ENCODE peak calls at places on chromosomes 1 and 21, in eight cellular contexts. C is body of pancreas, T is IMR-90, G is heart left ventricle, M is fibroblast of the aortic adventitia, F is fibroblast of villous mesenchyme, Y is tibial nerve, S is Panc1. L is an unnamed sample.

GRCh38 chr1:24119859-24120756 is 8.2 kb upstream of the MYOM3 start:
- DNase-seq in C (peak), T (peak), G (peak), M (peak), F (no peak), Y (peak), S (no peak), L (no peak)

GRCh38 chr1:159964144-159964543 is 10.1 kb upstream of the SLAMF9 start:
- DNase-seq in C (no peak), T (no peak), G (no peak), M (no peak), F (no peak), Y (no peak), S (no peak), L (no peak)

GRCh38 chr1:47694011-47694890 is 256.4 kb downstream of the FOXD2 start:
- DNase-seq in C (no peak), T (no peak), G (peak), M (no peak), F (no peak), Y (no peak), S (no peak), L (no peak)

GRCh38 chr1:161487483-161487827 is 17.8 kb upstream of the FCGR2A start:
- DNase-seq in C (peak), T (peak), G (peak), M (peak), F (peak), Y (peak), S (no peak), L (no peak)

GRCh38 chr1:174519845-174520244 is 72.1 kb downstream of the GPR52 start:
- DNase-seq in C (no peak), T (no peak), G (peak), M (no peak), F (no peak), Y (no peak), S (no peak), L (no peak)

GRCh38 chr1:181392613-181393170 is 90.6 kb upstream of the CACNA1E start:
- DNase-seq in C (no peak), T (no peak), G (no peak), M (no peak), F (no peak), Y (no peak), S (no peak), L (no peak)

GRCh38 chr21:16046625-16047340 is 317.0 kb downstream of the USP25 start:
- DNase-seq in C (no peak), T (peak), G (no peak), M (peak), F (peak), Y (no peak), S (no peak), L (no peak)

GRCh38 chr1:61244114-61244513 is 161.8 kb downstream of the NFIA start:
- DNase-seq in C (no peak), T (peak), G (no peak), M (peak), F (peak), Y (no peak), S (no peak), L (no peak)

GRCh38 chr21:22763442-22763841 is 1765.2 kb downstream of the NCAM2 start:
- DNase-seq in C (no peak), T (no peak), G (no peak), M (no peak), F (no peak), Y (no peak), S (no peak), L (no peak)

GRCh38 chr1:112265946-112266345 is 130.1 kb upstream of the CTTNBP2NL start:
- DNase-seq in C (no peak), T (no peak), G (no peak), M (peak), F (peak), Y (no peak), S (no peak), L (no peak)

GRCh38 chr1:25118554-25118953 is 113.7 kb downstream of the SYF2 start:
- DNase-seq in C (no peak), T (no peak), G (no peak), M (no peak), F (no peak), Y (no peak), S (no peak), L (no peak)

GRCh38 chr1:8969937-8970336 is 24.3 kb downstream of the CA6 start:
- DNase-seq in C (no peak), T (no peak), G (no peak), M (no peak), F (no peak), Y (no peak), S (no peak), L (no peak)

GRCh38 chr1:196933531-196934189 is 9.9 kb upstream of the CFHR2 start:
- DNase-seq in C (no peak), T (no peak), G (no peak), M (no peak), F (no peak), Y (no peak), S (no peak), L (no peak)

GRCh38 chr1:201214461-201214860 is 23.8 kb downstream of the IGFN1 start:
- DNase-seq in C (no peak), T (no peak), G (peak), M (no peak), F (no peak), Y (no peak), S (no peak), L (no peak)

GRCh38 chr1:7943295-7943694 is 2.7 kb upstream of the TNFRSF9 start:
- DNase-seq in C (no peak), T (no peak), G (no peak), M (no peak), F (no peak), Y (no peak), S (no peak), L (no peak)

GRCh38 chr1:61851849-61852692 is 109.8 kb downstream of the PATJ start:
- DNase-seq in C (no peak), T (peak), G (no peak), M (peak), F (peak), Y (peak), S (no peak), L (peak)

GRCh38 chr1:225739542-225740107 is 38.0 kb upstream of the SRP9 start:
- DNase-seq in C (no peak), T (no peak), G (no peak), M (no peak), F (no peak), Y (no peak), S (no peak), L (no peak)

GRCh38 chr1:39333296-39333695 is 128.8 kb downstream of the MACF1 start:
- DNase-seq in C (peak), T (peak), G (no peak), M (peak), F (peak), Y (peak), S (no peak), L (no peak)

GRCh38 chr1:24318988-24319863 is at the start of gene GRHL3:
- DNase-seq in C (peak), T (no peak), G (no peak), M (no peak), F (no peak), Y (no peak), S (no peak), L (peak)

GRCh38 chr1:223261914-223262313 is 102.1 kb downstream of the SUSD4 start:
- DNase-seq in C (no peak), T (no peak), G (no peak), M (no peak), F (no peak), Y (no peak), S (no peak), L (no peak)

GRCh38 chr1:234692961-234693360 is 83.0 kb upstream of the IRF2BP2 start:
- DNase-seq in C (no peak), T (no peak), G (no peak), M (no peak), F (no peak), Y (no peak), S (no peak), L (no peak)

GRCh38 chr21:44969965-44970755 is 30.3 kb downstream of the SLX9 start:
- DNase-seq in C (no peak), T (peak), G (no peak), M (no peak), F (peak), Y (no peak), S (no peak), L (no peak)

GRCh38 chr1:91699339-91699970 is 186.5 kb downstream of the TGFBR3 start:
- DNase-seq in C (peak), T (peak), G (peak), M (peak), F (peak), Y (peak), S (no peak), L (no peak)

GRCh38 chr1:38743184-38743583 is 116.4 kb downstream of the RRAGC start:
- DNase-seq in C (no peak), T (no peak), G (no peak), M (no peak), F (no peak), Y (no peak), S (no peak), L (no peak)

GRCh38 chr1:178470411-178470960 is 26.3 kb downstream of the CLEC20A start:
- DNase-seq in C (peak), T (no peak), G (no peak), M (no peak), F (peak), Y (no peak), S (no peak), L (no peak)

GRCh38 chr1:199122532-199123311 is 483.9 kb downstream of the PTPRC start:
- DNase-seq in C (no peak), T (peak), G (no peak), M (peak), F (peak), Y (no peak), S (no peak), L (no peak)

GRCh38 chr1:47575855-47576757 is 138.3 kb downstream of the FOXD2 start:
- DNase-seq in C (no peak), T (peak), G (no peak), M (no peak), F (no peak), Y (no peak), S (no peak), L (no peak)

GRCh38 chr1:21663251-21663950 is 5.8 kb downstream of the RAP1GAP start:
- DNase-seq in C (peak), T (no peak), G (no peak), M (no peak), F (no peak), Y (no peak), S (no peak), L (no peak)

GRCh38 chr1:9529190-9529589 is 10.1 kb upstream of the SLC25A33 start:
- DNase-seq in C (no peak), T (peak), G (no peak), M (peak), F (peak), Y (no peak), S (no peak), L (peak)

GRCh38 chr1:18653922-18654321 is 23.3 kb downstream of the PAX7 start:
- DNase-seq in C (no peak), T (no peak), G (no peak), M (no peak), F (no peak), Y (no peak), S (no peak), L (no peak)

GRCh38 chr21:41651830-41652229 is 115.0 kb downstream of the RIPK4 start:
- DNase-seq in C (no peak), T (peak), G (no peak), M (no peak), F (no peak), Y (no peak), S (no peak), L (no peak)

DNA sequence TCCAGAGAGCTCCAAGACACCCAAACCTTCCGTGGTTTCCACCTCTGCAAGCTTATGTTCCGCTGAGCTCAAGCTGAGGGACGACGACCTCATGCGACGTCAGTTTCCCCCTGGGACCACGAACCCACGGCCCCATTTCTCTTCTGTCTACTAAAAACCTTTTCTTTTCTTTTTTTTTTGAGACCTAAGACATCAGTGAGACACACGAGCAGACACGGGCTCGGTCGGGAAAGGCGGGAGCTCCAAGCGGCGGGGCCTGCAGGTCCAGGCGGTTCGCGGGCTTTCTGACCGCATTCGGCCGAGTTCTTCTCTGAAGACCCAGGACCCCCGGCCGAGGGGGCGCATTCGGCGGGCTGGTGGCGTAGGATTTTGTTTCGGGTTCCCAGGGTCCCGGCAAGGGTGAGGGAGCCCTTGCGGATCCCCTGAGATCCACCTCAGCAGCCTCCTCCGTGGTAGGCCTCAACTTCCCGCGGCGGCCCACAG is 402 bp downstream of the C21orf58 start:
- DNase-seq in C (no peak), T (no peak), G (no peak), M (no peak), F (no peak), Y (no peak), S (no peak), L (no peak)
- TF ChIP-seq CTCF in C (no peak), T (no peak), G (no peak), M (no peak), F (no peak), Y (no peak), S (no peak), L (no peak)

GRCh38 chr1:72434070-72434469 is 151.7 kb upstream of the NEGR1 start:
- DNase-seq in C (no peak), T (no peak), G (no peak), M (no peak), F (no peak), Y (no peak), S (no peak), L (no peak)
- TF ChIP-seq CTCF in C (no peak), T (no peak), G (no peak), M (no peak), F (no peak), Y (no peak), S (no peak), L (no peak)

GRCh38 chr21:38236232-38236631 is 20.6 kb upstream of the KCNJ15 start:
- DNase-seq in C (no peak), T (no peak), G (no peak), M (no peak), F (peak), Y (no peak), S (no peak), L (no peak)
- TF ChIP-seq CTCF in C (no peak), T (peak), G (no peak), M (no peak), F (peak), Y (no peak), S (no peak), L (no peak)

GRCh38 chr1:17207966-17208418 is 3.1 kb downstream of the PADI1 start:
- DNase-seq in C (no peak), T (peak), G (no peak), M (peak), F (peak), Y (no peak), S (peak), L (peak)
- TF ChIP-seq CTCF in C (no peak), T (no peak), G (no peak), M (no peak), F (no peak), Y (no peak), S (no peak), L (no peak)

GRCh38 chr21:38699048-38699447 is 106.7 kb upstream of the ETS2 start:
- DNase-seq in C (no peak), T (no peak), G (no peak), M (no peak), F (no peak), Y (no peak), S (no peak), L (no peak)
- TF ChIP-seq CTCF in C (no peak), T (no peak), G (peak), M (no peak), F (peak), Y (no peak), S (peak), L (no peak)

DNA sequence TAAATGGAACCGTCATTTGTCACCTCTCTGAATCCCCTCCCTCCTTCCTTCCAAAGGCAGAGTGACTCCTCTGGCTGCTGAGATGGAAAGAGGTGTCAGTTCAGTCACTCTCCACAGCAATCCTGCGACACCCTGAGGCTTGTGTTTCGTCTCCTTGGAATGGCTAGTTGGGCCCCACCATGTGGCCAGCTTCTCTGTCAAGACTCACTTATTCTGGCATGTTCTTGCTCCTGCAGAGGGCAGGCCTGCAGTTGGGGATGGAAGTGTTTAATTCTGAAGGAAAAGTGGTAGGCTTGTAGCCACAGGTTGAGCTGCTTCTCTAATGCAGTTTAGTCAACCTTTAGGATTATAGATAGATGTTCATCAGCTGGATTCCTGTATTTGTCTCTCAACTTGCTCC is 149.6 kb downstream of the LMO4 start:
- DNase-seq in C (no peak), T (peak), G (peak), M (peak), F (peak), Y (peak), S (no peak), L (no peak)
- TF ChIP-seq CTCF in C (no peak), T (no peak), G (peak), M (no peak), F (no peak), Y (peak), S (peak), L (no peak)

GRCh38 chr1:152745765-152746444 is 11.9 kb upstream of the KPRP start:
- DNase-seq in C (no peak), T (no peak), G (no peak), M (no peak), F (no peak), Y (no peak), S (no peak), L (no peak)

GRCh38 chr1:152747831-152748230 is 10.0 kb upstream of the KPRP start:
- DNase-seq in C (no peak), T (no peak), G (no peak), M (no peak), F (no peak), Y (no peak), S (no peak), L (no peak)

GRCh38 chr1:152741656-152742055 is 16.2 kb upstream of the KPRP start:
- DNase-seq in C (no peak), T (no peak), G (no peak), M (no peak), F (no peak), Y (no peak), S (no peak), L (no peak)

GRCh38 chr1:152743371-152744145 is 14.3 kb upstream of the KPRP start:
- DNase-seq in C (no peak), T (peak), G (no peak), M (peak), F (no peak), Y (no peak), S (no peak), L (no peak)

DNA sequence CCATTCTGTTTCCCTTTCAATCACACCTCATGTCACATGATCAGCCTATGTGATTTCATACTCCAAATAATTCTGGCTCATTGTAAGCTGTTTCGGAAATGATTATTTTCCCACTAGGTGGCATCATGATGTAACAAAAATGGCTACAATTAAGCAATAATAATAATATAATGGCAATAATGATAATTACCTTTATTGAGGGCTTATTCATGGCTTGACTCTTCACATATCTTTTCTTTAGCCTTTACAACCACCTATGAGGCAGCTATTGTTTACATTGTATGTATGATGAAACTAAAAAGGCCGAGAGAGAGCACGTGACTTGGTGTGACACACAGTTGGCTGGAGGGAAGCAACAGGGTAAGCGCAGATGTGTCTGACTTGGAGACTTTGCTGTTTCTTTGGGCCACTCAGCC is 12.5 kb upstream of the KPRP start:
- DNase-seq in C (no peak), T (peak), G (no peak), M (peak), F (peak), Y (no peak), S (peak), L (no peak)
- TF ChIP-seq CTCF in C (no peak), T (no peak), G (no peak), M (no peak), F (no peak), Y (no peak), S (peak), L (no peak)

DNA sequence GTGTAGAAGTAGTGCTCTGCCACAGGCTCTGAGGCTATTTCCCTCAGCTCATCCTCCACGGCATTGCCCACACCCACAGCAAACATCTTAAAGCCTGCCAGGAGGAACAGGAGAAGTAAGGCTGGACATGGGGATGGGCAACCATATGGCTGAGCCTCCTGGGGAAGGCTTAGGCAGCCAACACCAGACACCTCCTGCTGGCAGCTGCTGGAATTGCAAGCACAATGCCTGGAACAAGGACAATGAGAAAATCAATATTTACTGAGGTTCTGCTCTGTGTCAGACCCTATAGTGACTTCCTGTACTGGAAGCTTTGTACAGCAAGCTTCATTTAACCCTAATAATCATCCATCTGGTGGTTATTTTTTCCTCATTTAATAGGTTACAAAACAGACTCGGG is 8.2 kb downstream of the MATN1 start:
- DNase-seq in C (no peak), T (no peak), G (no peak), M (no peak), F (no peak), Y (no peak), S (no peak), L (no peak)
- TF ChIP-seq CTCF in C (no peak), T (peak), G (peak), M (peak), F (peak), Y (peak), S (peak), L (peak)